ENCODE peak calls at places on chromosomes 4 and X, in four cellular contexts. A is pulmonary artery endothelial cell; B is stimulated activated CD4-positive, alpha-beta T cell treated with anti-CD3 and anti-CD28 coated beads, Interleukin-15, amount 100 ng/mL, for 1 hour; U is adrenal gland. D is an unnamed sample.

GRCh38 chr4:189092596-189092995 is 848.1 kb upstream of the FRG1 start:
- DNase-seq in A (no peak), B (no peak), U (peak; percentile 4), D (no peak)

GRCh38 chr4:79178770-79179169 is 147.1 kb downstream of the NAA11 start:
- DNase-seq in U (peak; percentile 5), A (no peak), B (no peak), D (no peak)

GRCh38 chrX:65528705-65529340 is 5.8 kb downstream of the LAS1L start:
- DNase-seq in A (no peak), U (peak; percentile 37), B (peak; percentile 25), D (no peak)

GRCh38 chrX:21711848-21712197 is 46.1 kb downstream of the SMPX start:
- DNase-seq in B (no peak), A (no peak), U (no peak), D (no peak)

GRCh38 chr4:5863461-5864113 is 29.3 kb downstream of the CRMP1 start:
- DNase-seq in B (peak; percentile 4), U (peak; percentile 59), A (peak; percentile 71), D (peak; percentile 71)

GRCh38 chr4:2247128-2248043 is 5.5 kb upstream of the HAUS3 start:
- DNase-seq in U (peak; percentile 83), A (no peak), B (no peak), D (no peak)

GRCh38 chrX:122269243-122269781 is 914.8 kb upstream of the GRIA3 start:
- DNase-seq in B (no peak), A (no peak), U (no peak), D (no peak)

GRCh38 chr4:8231551-8232049 is 32.5 kb downstream of the SH3TC1 start:
- DNase-seq in A (no peak), B (no peak), U (no peak), D (no peak)

GRCh38 chr4:178333355-178333754 is 891.1 kb upstream of the AGA start:
- DNase-seq in B (no peak), U (no peak), A (no peak), D (no peak)

GRCh38 chrX:1411331-1411730 is 19.4 kb upstream of the SLC25A6 start:
- DNase-seq in U (no peak), A (no peak), B (no peak), D (no peak)

GRCh38 chr4:99723555-99724450 is 66.2 kb upstream of the C4orf54 start:
- DNase-seq in B (no peak), U (peak; percentile 92), A (no peak), D (peak; percentile 10)

GRCh38 chr4:72557021-72557420 is 12.0 kb downstream of the ADAMTS3 start:
- DNase-seq in U (no peak), B (no peak), A (no peak), D (no peak)

GRCh38 chrX:28910501-28910900 is 323.3 kb downstream of the IL1RAPL1 start:
- DNase-seq in U (no peak), A (no peak), B (no peak), D (no peak)

GRCh38 chr4:176123710-176124407 is 58.2 kb downstream of the WDR17 start:
- DNase-seq in B (no peak), A (peak; percentile 0), U (peak; percentile 41), D (no peak)

GRCh38 chr4:87839309-87839946 is 6.7 kb downstream of the MEPE start:
- DNase-seq in U (peak; percentile 53), A (no peak), B (no peak), D (no peak)

GRCh38 chr4:12723849-12724447 is 760.2 kb downstream of the RAB28 start:
- DNase-seq in B (no peak), A (no peak), U (no peak), D (no peak)

GRCh38 chrX:19912-20571 is 261.1 kb upstream of the PLCXD1 start:
- DNase-seq in B (no peak), U (no peak), A (no peak), D (no peak)

GRCh38 chrX:22577181-22577580 is 304.5 kb downstream of the CBLL2 start:
- DNase-seq in U (no peak), B (no peak), A (no peak), D (peak; percentile 14)